ENCODE peak calls at places on chromosomes 16 and 17, in five cellular contexts. H, R, I, J and A are unnamed samples.

GRCh38 chr17:35795007-35795870 is at the start of gene MMP28:
- DNase-seq in R (no peak), J (peak; percentile 81), H (peak; percentile 70), I (peak; percentile 70), A (no peak)

GRCh38 chr17:57075193-57075592 is 9.9 kb upstream of the AKAP1 start:
- DNase-seq in R (no peak), H (no peak), J (no peak), I (no peak), A (no peak)

GRCh38 chr17:50731575-50732460 is 12.4 kb downstream of the LUC7L3 start:
- DNase-seq in I (no peak), J (no peak), R (no peak), H (no peak), A (no peak)

GRCh38 chr17:10336393-10336792 is 36.4 kb downstream of the MYH13 start:
- DNase-seq in R (no peak), J (peak; percentile 46), I (no peak), H (no peak), A (no peak)

GRCh38 chr16:57828272-57829161 is 26.2 kb upstream of the KIFC3 start:
- DNase-seq in R (no peak), H (no peak), J (no peak), I (peak; percentile 54), A (no peak)

GRCh38 chr17:51461578-51462004 is 201.2 kb downstream of the UTP18 start:
- DNase-seq in H (peak; percentile 81), J (peak; percentile 85), I (peak; percentile 79), R (peak; percentile 23), A (no peak)

GRCh38 chr17:74280093-74280513 is 6.1 kb downstream of the DNAI2 start:
- DNase-seq in J (no peak), H (no peak), I (no peak), R (no peak), A (no peak)

GRCh38 chr16:64391009-64391663 is 730.7 kb downstream of the CDH11 start:
- DNase-seq in H (no peak), J (no peak), I (no peak), R (peak; percentile 57), A (no peak)

GRCh38 chr17:14201595-14201994 is 35.1 kb downstream of the CDRT15 start:
- DNase-seq in I (no peak), R (no peak), J (no peak), H (no peak), A (no peak)

GRCh38 chr17:31593806-31594205 is 202.3 kb downstream of the RAB11FIP4 start:
- DNase-seq in J (no peak), H (no peak), R (peak; percentile 89), I (no peak), A (no peak)

GRCh38 chr17:19569785-19570496 is 36.3 kb downstream of the SLC47A1 start:
- DNase-seq in I (no peak), H (no peak), R (no peak), J (no peak), A (no peak)

GRCh38 chr17:75919611-75920010 is 14.9 kb upstream of the MRPL38 start:
- DNase-seq in J (no peak), R (no peak), I (no peak), H (no peak), A (no peak)

GRCh38 chr17:48540213-48540612 is 4.7 kb downstream of the HOXB2 start:
- DNase-seq in R (peak; percentile 37), H (no peak), J (no peak), I (no peak), A (no peak)

GRCh38 chr17:73724341-73724740 is 80.1 kb upstream of the SDK2 start:
- DNase-seq in I (no peak), J (no peak), H (no peak), R (no peak), A (no peak)

GRCh38 chr17:21001111-21001812 is 41.5 kb downstream of the USP22 start:
- DNase-seq in R (no peak), I (no peak), J (no peak), H (no peak), A (no peak)

GRCh38 chr16:75113541-75114121 is 2.9 kb downstream of the LDHD start:
- DNase-seq in J (no peak), I (no peak), R (no peak), H (no peak), A (no peak)

GRCh38 chr16:76656951-76657498 is 379.8 kb downstream of the CNTNAP4 start:
- DNase-seq in J (no peak), R (no peak), I (no peak), H (no peak), A (no peak)

GRCh38 chr17:73210002-73210678 is 17.3 kb downstream of the COG1 start:
- DNase-seq in J (no peak), I (peak; percentile 69), H (peak; percentile 75), R (no peak), A (no peak)

GRCh38 chr17:75237100-75238014 is 24.0 kb downstream of the GGA3 start:
- DNase-seq in R (no peak), H (no peak), J (no peak), I (no peak), A (no peak)

GRCh38 chr16:86667035-86667434 is 88.7 kb downstream of the FOXL1 start:
- DNase-seq in I (no peak), R (no peak), H (no peak), J (no peak), A (no peak)

GRCh38 chr17:9725575-9725974 is 65.8 kb downstream of the DHRS7C start:
- DNase-seq in I (no peak), J (no peak), H (no peak), R (no peak), A (no peak)

GRCh38 chr17:1947229-1947742 is 77.8 kb downstream of the RTN4RL1 start:
- DNase-seq in I (no peak), J (no peak), H (no peak), R (no peak), A (no peak)
- TF ChIP-seq RFX5 in I (no peak), J (no peak), H (no peak), R (no peak), A (no peak)

DNA sequence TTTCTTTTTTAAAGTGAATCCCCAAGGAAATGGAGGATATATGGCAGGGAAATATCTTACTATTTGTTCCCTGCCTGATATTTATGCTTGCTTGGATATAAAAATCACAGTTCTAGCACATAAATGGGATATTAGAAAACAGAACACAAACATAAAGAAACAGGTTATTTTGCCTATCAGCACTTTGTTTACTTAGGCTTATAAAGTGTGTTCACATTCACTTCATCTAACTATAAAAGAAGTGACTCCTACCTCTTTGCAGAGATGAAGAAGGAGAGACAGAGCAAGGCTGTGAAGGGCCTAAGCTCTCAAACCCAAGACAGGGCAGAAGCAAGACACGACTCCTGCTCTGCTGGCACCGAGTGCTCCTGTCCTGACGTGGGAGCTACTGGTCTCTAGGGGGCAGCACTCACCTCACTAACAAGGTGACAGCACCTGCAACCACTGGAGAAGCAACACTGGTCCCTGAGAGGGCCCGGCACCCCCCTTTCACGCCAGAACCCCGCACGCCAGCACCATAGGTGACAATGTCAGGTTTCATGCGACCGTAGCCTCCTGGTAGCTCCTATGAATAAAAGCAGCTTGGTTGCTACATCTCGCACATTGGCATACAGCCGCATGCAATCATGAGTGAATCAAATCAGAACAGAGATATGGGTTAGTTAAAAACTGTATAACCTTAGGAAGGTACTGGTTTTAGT is 32.0 kb downstream of the MBTPS1 start:
- DNase-seq in I (peak; percentile 83), H (peak; percentile 89), J (peak; percentile 80), R (peak; percentile 65), A (peak; percentile 28)
- TF ChIP-seq RFX5 in I (no peak), H (no peak), J (no peak), R (no peak), A (no peak)

DNA sequence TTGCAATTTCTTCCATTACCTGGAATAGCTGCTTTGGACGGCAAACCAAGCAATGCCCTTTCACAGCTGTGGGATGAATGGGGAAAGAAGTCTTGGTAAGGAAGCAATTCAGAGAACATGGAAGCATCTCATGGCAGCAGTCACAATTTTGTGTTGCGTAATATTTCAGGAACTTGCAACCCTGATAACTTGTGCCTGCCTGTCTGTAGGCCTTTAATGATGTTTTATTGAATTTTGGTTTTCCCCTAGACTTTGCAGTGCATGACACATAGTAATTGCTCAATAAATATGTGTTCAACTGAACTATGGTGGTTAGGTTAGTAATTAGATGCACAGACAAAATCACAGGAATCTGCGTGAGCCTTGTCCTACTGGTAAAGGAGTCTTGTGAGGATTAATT is 439.5 kb downstream of the WWOX start:
- DNase-seq in I (no peak), H (no peak), R (no peak), J (no peak), A (no peak)
- TF ChIP-seq RFX5 in I (no peak), H (no peak), R (no peak), J (no peak), A (no peak)

GRCh38 chr17:7634384-7634783 is 4.4 kb downstream of the SHBG start:
- DNase-seq in J (peak; percentile 87), R (peak; percentile 41), H (peak; percentile 87), I (peak; percentile 70), A (no peak)
- TF ChIP-seq RFX5 in J (no peak), R (no peak), H (no peak), I (no peak), A (no peak)

GRCh38 chr16:9297437-9298113 is 206.1 kb downstream of the HAPSTR1 start:
- DNase-seq in I (peak; percentile 73), J (peak; percentile 77), H (peak; percentile 36), R (no peak), A (no peak)
- TF ChIP-seq RFX5 in I (no peak), J (no peak), H (no peak), R (no peak), A (no peak)

DNA sequence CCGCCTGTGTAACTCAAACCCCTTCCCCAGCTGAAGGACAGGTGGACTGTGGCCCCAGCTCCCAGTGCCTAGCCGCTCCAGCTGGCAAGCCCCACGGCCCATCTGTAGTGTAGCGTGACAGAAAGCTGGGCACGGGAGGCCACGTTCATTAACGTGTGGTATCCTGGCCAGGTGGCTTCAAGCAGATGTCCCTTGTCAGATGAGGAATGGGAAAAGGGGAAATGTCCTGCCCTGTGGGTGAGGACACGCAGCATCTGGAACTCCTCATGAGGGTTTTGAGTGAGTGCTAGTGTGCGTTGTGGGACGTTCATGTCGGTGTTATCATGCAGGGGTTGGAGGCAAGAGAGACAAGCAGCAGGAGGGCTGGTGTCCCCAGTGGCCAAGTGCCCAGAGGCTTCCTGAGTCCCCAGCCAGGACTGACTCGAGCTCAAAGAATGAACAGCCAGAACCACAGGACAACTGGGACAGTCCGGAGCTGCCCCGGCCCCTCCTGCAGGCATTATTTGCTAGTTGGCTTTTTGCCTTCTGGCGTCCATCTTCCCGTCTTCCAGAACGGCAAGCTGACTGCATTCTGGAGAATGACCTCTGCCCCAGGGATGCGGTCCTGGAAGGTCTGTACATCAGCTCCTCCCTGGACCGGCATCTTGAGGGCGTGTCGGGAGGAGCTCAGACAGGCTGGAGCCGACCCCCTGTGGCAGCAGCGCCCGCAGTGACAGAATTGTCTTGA is 19.3 kb downstream of the KDM8 start:
- DNase-seq in H (no peak), I (no peak), R (peak; percentile 45), J (no peak), A (no peak)
- TF ChIP-seq RFX5 in H (no peak), I (no peak), R (no peak), J (no peak), A (no peak)